ENCODE peak calls at places on chromosomes 3 and 15, in seven cellular contexts. N is RWPE1; R is fibroblast of the conjunctiva; G is AG10803; Q is stimulated activated CD4-positive, alpha-beta T cell treated with anti-CD3 and anti-CD28 coated beads, TNF-alpha, amount 100 ng/mL, for 4 hours; P is activated naive CD8-positive, alpha-beta T cell treated with anti-CD3 and anti-CD28 coated beads, Interleukin-2, amount 50 U/mL, for 24 hours; K is heart left ventricle. U is an unnamed sample.

GRCh38 chr15:71697236-71697635 is 113.1 kb upstream of the NR2E3 start:
- DNase-seq in N (no peak), R (no peak), G (no peak), Q (no peak), P (no peak), K (no peak), U (no peak)

GRCh38 chr3:32340039-32340438 is 51.6 kb upstream of the CMTM7 start:
- DNase-seq in N (peak), R (peak), G (peak), Q (no peak), P (no peak), K (no peak), U (peak)

GRCh38 chr3:53650424-53650823 is 156.0 kb downstream of the CACNA1D start:
- DNase-seq in N (no peak), R (no peak), G (no peak), Q (no peak), P (no peak), K (no peak), U (no peak)

GRCh38 chr3:72031581-72031980 is 246.6 kb upstream of the PROK2 start:
- DNase-seq in N (no peak), R (no peak), G (peak), Q (no peak), P (no peak), K (no peak), U (no peak)

GRCh38 chr3:194042947-194043346 is 93.0 kb upstream of the HES1 start:
- DNase-seq in N (no peak), R (no peak), G (peak), Q (no peak), P (no peak), K (no peak), U (no peak)

GRCh38 chr3:184177331-184177731 is 2.7 kb downstream of the AP2M1 start:
- DNase-seq in N (no peak), R (no peak), G (peak), Q (no peak), P (no peak), K (no peak), U (peak)

GRCh38 chr15:49877117-49877860 is 241.7 kb downstream of the ATP8B4 start:
- DNase-seq in N (no peak), R (peak), G (peak), Q (no peak), P (no peak), K (no peak), U (no peak)

GRCh38 chr15:79089331-79089889 is 1.2 kb downstream of the RASGRF1 start:
- DNase-seq in N (no peak), R (no peak), G (no peak), Q (no peak), P (no peak), K (no peak), U (peak)

GRCh38 chr3:184746131-184747120 is 34.6 kb upstream of the MAGEF1 start:
- DNase-seq in N (no peak), R (no peak), G (no peak), Q (no peak), P (no peak), K (no peak), U (no peak)

GRCh38 chr3:172249039-172249438 is 199.2 kb downstream of the GHSR start:
- DNase-seq in N (no peak), R (no peak), G (peak), Q (no peak), P (no peak), K (no peak), U (no peak)

GRCh38 chr15:41659855-41660234 is 360 bp upstream of the MGA start:
- DNase-seq in N (no peak), R (no peak), G (no peak), Q (no peak), P (no peak), K (no peak), U (no peak)

GRCh38 chr3:128324911-128325592 is 141.6 kb downstream of the DNAJB8 start:
- DNase-seq in N (no peak), R (no peak), G (no peak), Q (no peak), P (no peak), K (no peak), U (no peak)

GRCh38 chr15:69906256-69907185 is 191.2 kb downstream of the TLE3 start:
- DNase-seq in N (peak), R (no peak), G (no peak), Q (no peak), P (no peak), K (no peak), U (no peak)

GRCh38 chr3:12338595-12339546 is 50.0 kb downstream of the PPARG start:
- DNase-seq in N (no peak), R (no peak), G (no peak), Q (no peak), P (no peak), K (no peak), U (no peak)

GRCh38 chr15:41634072-41634628 is 26.1 kb upstream of the MGA start:
- DNase-seq in N (no peak), R (no peak), G (no peak), Q (no peak), P (no peak), K (no peak), U (no peak)

GRCh38 chr3:194075802-194076460 is 60.0 kb upstream of the HES1 start:
- DNase-seq in N (no peak), R (no peak), G (no peak), Q (no peak), P (no peak), K (no peak), U (no peak)

GRCh38 chr15:36365963-36366362 is 213.5 kb upstream of the CDIN1 start:
- DNase-seq in N (no peak), R (no peak), G (no peak), Q (no peak), P (no peak), K (no peak), U (no peak)

GRCh38 chr3:104673981-104674380 is 692.7 kb upstream of the ALCAM start:
- DNase-seq in N (no peak), R (no peak), G (no peak), Q (no peak), P (no peak), K (no peak), U (no peak)

GRCh38 chr15:74961616-74962015 is 5.0 kb upstream of the RPP25 start:
- DNase-seq in N (no peak), R (no peak), G (no peak), Q (no peak), P (no peak), K (no peak), U (no peak)

GRCh38 chr3:8653800-8654408 is 9.3 kb upstream of the SSUH2 start:
- DNase-seq in N (no peak), R (no peak), G (no peak), Q (no peak), P (no peak), K (no peak), U (no peak)

GRCh38 chr3:14452676-14453367 is 50.4 kb downstream of the SLC6A6 start:
- DNase-seq in N (peak), R (peak), G (peak), Q (no peak), P (no peak), K (peak), U (no peak)

U was measured in neuronal stem cell.